ENCODE peak calls at places on chromosomes 16 and 17, in nine cellular contexts. G is AG09319, Q is cardiac fibroblast, X is neural progenitor cell, O is psoas muscle, M is heart left ventricle, E is cardiac muscle cell, L is suprapubic skin, J is lower lobe of right lung. C is an unnamed sample.

GRCh38 chr17:72699566-72699965 is 392.9 kb downstream of the SLC39A11 start:
- DNase-seq in L (no peak), O (no peak), Q (peak), J (no peak), M (no peak), X (no peak), E (no peak), G (no peak), C (no peak)

GRCh38 chr16:53111078-53111776 is 56.4 kb downstream of the CHD9 start:
- DNase-seq in Q (no peak), E (no peak), O (no peak), L (no peak), X (no peak), M (no peak), J (no peak), G (no peak), C (no peak)

GRCh38 chr17:39813631-39814030 is 50.5 kb downstream of the IKZF3 start:
- DNase-seq in G (no peak), X (no peak), L (no peak), Q (no peak), E (no peak), M (no peak), J (no peak), O (peak), C (no peak)

GRCh38 chr17:68497885-68498319 is 14.3 kb upstream of the PRKAR1A start:
- DNase-seq in E (no peak), J (peak), O (no peak), G (no peak), M (no peak), Q (no peak), X (no peak), L (no peak), C (no peak)

GRCh38 chr17:74568116-74568873 is 986 bp upstream of the CD300H start:
- DNase-seq in M (no peak), O (no peak), E (no peak), G (no peak), Q (peak), L (no peak), J (no peak), X (no peak), C (no peak)

GRCh38 chr16:79128706-79129105 is 471.8 kb downstream of the MAF start:
- DNase-seq in J (no peak), E (no peak), G (no peak), O (no peak), X (no peak), L (no peak), M (no peak), Q (no peak), C (no peak)

GRCh38 chr17:73462830-73463229 is 151.0 kb upstream of the CDC42EP4 start:
- DNase-seq in J (no peak), O (no peak), X (no peak), L (no peak), Q (no peak), G (no peak), E (peak), M (no peak), C (no peak)

GRCh38 chr17:37131064-37131463 is 182.3 kb downstream of the AATF start:
- DNase-seq in E (no peak), L (no peak), G (no peak), Q (peak), M (no peak), X (peak), J (no peak), O (no peak), C (no peak)

GRCh38 chr17:79921411-79922160 is 82.3 kb upstream of the CBX4 start:
- DNase-seq in L (no peak), J (no peak), Q (no peak), X (no peak), E (no peak), G (no peak), O (no peak), M (peak), C (no peak)

GRCh38 chr17:81396722-81397313 is 1.6 kb downstream of the BAHCC1 start:
- DNase-seq in J (no peak), M (peak), L (no peak), X (peak), Q (no peak), G (no peak), E (no peak), O (peak), C (peak)

GRCh38 chr17:32862940-32863339 is 14.0 kb downstream of the MYO1D start:
- DNase-seq in G (no peak), Q (no peak), E (no peak), M (no peak), L (no peak), J (no peak), O (no peak), X (no peak), C (no peak)

GRCh38 chr17:17798573-17799255 is 38.1 kb downstream of the SREBF1 start:
- DNase-seq in M (no peak), J (no peak), O (no peak), G (no peak), X (no peak), L (no peak), Q (no peak), E (no peak), C (no peak)

GRCh38 chr17:81651692-81652091 is 4.7 kb downstream of the PDE6G start:
- DNase-seq in E (no peak), M (no peak), J (no peak), L (no peak), O (no peak), X (no peak), G (peak), Q (peak), C (no peak)

GRCh38 chr16:72957303-72958277 is 90.3 kb downstream of the ZFHX3 start:
- DNase-seq in E (no peak), O (no peak), L (no peak), G (no peak), Q (no peak), J (no peak), M (no peak), X (no peak), C (no peak)

GRCh38 chr17:55735784-55736405 is 13.2 kb upstream of the TMEM100 start:
- DNase-seq in M (no peak), E (peak), X (peak), Q (peak), G (no peak), L (no peak), O (no peak), J (no peak), C (no peak)
- TF ChIP-seq CTCF in M (peak), E (peak), X (peak), Q (peak), G (peak), L (peak), O (peak), J (peak), C (peak)

DNA sequence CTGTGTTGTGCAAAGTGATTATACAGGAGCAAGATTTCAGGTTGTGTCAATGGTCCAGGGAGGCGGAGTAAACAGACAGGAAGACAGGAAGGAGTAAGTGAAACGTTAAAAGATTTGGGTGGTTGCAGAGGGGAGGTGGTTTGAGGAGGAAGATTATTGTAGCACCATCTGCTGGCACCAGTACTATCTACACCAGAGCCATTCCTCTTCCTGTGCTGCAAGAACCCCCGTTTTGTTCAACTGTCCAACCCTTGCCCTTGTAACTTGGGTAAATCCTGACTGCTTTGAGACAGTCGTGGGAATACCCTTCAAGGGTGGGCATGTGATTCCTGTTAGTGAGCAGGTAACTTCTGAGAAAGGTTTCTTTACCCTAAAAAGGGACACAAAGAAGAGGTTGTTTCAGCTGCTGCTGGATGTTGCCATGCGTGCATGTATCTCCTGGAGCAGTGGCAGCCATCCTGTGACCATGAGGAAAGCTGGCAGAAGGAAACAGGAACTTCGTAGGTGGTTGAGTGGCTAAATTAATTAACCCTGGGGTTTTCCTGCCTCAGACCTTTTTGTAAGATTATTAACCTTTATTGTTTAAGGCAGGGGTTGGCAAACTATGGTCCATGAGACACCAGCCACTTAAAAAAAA is 124.1 kb downstream of the PRKCA start:
- DNase-seq in L (no peak), G (no peak), E (no peak), Q (peak), J (no peak), O (no peak), X (no peak), M (no peak), C (no peak)
- TF ChIP-seq CTCF in L (no peak), G (no peak), E (peak), Q (peak), J (no peak), O (no peak), X (peak), M (no peak), C (no peak)

GRCh38 chr16:30588651-30589050 is 3.2 kb upstream of the ZNF785 start:
- DNase-seq in M (no peak), G (no peak), X (no peak), Q (no peak), L (no peak), O (no peak), E (no peak), J (no peak), C (no peak)

GRCh38 chr16:30582611-30583340 is 2.7 kb downstream of the ZNF785 start:
- DNase-seq in E (no peak), X (no peak), O (no peak), M (no peak), L (no peak), J (no peak), G (no peak), Q (no peak), C (no peak)

GRCh38 chr16:30581462-30581861 is 4.0 kb downstream of the ZNF785 start:
- DNase-seq in X (no peak), G (no peak), E (no peak), Q (no peak), J (no peak), O (no peak), L (no peak), M (no peak), C (no peak)

GRCh38 chr16:30585022-30585399 is 486 bp downstream of the ZNF785 start:
- DNase-seq in J (peak), E (no peak), M (no peak), Q (peak), X (peak), L (no peak), O (no peak), G (no peak), C (no peak)

GRCh38 chr16:30585400-30586191 is at the start of gene ZNF785:
- DNase-seq in L (peak), G (peak), J (peak), X (peak), M (peak), O (peak), E (peak), Q (peak), C (peak)
- TF ChIP-seq CTCF in L (no peak), G (peak), J (peak), X (peak), M (peak), O (peak), E (peak), Q (no peak), C (no peak)

DNA sequence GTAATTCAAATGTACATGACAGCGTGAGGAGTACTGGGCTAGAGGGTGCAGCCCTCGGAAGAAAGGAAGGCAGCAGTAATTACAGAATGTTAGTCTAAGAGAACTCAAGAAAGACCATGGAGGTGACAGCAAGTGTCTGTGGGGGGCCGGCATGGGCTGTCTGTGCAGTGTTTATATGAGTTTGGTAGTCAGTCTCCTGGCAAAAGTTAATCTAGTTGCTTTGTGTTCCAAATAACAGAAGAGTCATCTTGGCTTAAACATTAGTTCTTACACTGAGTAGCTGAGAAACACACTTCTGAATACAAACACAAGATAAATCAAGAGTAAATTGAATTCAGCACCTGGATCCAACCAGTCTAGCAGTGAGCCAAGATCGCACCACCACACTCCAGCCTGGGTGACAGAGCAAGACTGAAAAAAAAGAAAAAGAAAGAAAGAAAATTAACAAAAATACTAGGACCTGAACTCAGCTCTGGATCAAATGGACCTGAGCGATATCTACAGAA is 189.3 kb upstream of the COX10 start:
- DNase-seq in G (no peak), X (no peak), Q (no peak), L (no peak), M (no peak), O (no peak), E (no peak), J (no peak), C (no peak)
- TF ChIP-seq CTCF in G (no peak), X (no peak), Q (no peak), L (no peak), M (no peak), O (no peak), E (no peak), J (no peak), C (no peak)

GRCh38 chr17:50596191-50597037 is 35.9 kb downstream of the CACNA1G start:
- DNase-seq in G (no peak), E (no peak), O (no peak), L (no peak), J (no peak), X (peak), Q (no peak), M (no peak), C (no peak)
- TF ChIP-seq CTCF in G (no peak), E (peak), O (no peak), L (no peak), J (peak), X (peak), Q (peak), M (no peak), C (no peak)

DNA sequence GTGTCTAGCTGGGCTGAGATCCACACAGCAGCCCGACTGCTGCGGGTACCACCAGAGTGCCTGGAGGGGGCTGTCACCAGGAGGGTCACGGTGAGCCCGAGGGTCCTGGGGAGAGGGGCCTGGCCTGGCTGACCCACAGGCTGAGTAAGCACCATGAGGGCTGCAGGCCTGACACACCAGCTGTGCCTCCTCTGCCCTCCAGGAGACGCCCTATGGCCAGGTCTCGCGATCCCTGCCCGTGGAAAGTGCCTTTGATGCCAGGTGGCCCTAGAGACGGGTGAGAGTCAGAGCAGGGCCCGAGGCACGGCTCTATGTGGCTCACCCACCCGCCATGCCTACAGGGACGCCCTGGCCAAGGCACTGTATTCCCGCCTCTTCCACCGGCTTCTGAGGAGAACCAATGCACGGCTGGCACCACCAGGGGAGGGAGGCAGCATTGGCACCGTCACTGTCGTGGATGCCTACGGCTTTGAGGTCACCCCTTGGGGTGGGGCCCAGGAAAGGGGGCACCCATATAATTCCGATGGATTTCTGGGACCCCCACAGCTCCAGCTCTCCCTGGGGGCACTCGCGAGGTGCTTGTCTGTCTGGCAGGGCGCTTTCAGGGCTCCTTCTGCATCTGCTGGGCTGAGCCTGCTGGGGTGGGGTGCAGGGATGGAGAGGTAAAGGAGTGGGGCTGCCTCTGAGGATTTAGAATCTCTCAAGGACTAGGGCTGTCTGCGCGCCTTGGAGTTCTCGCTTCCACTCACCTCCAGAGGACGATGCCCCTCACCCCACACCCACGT is 7.1 kb downstream of the MYO15B start:
- DNase-seq in E (no peak), M (no peak), X (no peak), O (no peak), J (no peak), L (no peak), G (no peak), Q (no peak), C (no peak)
- TF ChIP-seq CTCF in E (no peak), M (no peak), X (no peak), O (no peak), J (no peak), L (no peak), G (no peak), Q (no peak), C (no peak)

GRCh38 chr16:31458835-31459721 is at the start of gene ARMC5:
- DNase-seq in L (peak), O (peak), M (peak), X (peak), G (peak), Q (peak), E (peak), J (peak), C (peak)

GRCh38 chr16:31460582-31461002 is 1.3 kb downstream of the ARMC5 start:
- DNase-seq in L (no peak), J (no peak), O (peak), G (peak), Q (peak), M (no peak), E (no peak), X (peak), C (no peak)

GRCh38 chr16:31459722-31460581 is 651 bp downstream of the ARMC5 start:
- DNase-seq in J (peak), O (peak), M (peak), G (peak), Q (peak), L (peak), X (peak), E (peak), C (peak)

GRCh38 chr16:31456988-31457360 is 2.3 kb upstream of the ARMC5 start:
- DNase-seq in Q (no peak), O (peak), M (no peak), X (no peak), L (no peak), E (no peak), G (no peak), J (no peak), C (no peak)

DNA sequence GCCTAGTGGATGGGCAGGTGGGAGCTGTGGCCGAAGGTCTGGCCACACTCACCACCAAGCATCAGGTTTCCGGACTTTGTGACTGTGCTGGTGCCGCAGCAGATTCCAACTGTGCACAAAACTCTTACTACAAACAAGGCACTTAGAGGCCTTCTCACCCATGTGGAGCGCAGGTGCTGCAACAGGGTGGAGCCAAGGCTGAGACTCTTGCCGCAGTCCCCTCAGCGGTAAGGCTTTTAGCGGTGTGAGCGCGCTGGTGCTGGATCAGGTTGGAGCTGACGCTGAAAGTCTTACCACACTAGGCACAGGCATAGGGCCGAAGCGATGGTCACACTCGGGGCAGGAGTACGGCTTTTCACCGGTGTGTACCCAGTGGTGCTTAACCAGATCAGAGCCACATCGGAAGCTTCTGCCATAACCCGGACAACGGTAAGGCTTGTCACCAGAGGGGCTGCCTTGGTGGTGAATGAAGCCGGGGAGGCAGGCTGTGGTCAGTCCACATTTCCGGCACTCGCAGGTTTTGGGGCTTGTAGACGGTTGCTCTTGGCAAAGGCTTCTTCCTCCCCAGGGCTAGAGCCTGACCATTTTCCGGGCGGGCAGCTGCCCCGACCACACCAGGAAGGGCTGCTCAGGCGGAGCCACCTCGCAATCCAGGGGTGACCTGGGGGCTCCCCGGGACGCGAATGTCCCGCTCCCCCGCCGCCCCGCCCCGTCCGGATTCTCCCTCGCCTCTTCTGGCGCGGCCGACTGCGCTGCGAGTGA is 1.0 kb upstream of the ARMC5 start:
- DNase-seq in O (peak), Q (peak), L (no peak), G (no peak), E (peak), X (peak), M (peak), J (peak), C (peak)
- TF ChIP-seq CTCF in O (no peak), Q (no peak), L (no peak), G (no peak), E (no peak), X (no peak), M (no peak), J (no peak), C (no peak)

GRCh38 chr16:56413381-56413780 is 12.0 kb downstream of the AMFR start:
- DNase-seq in G (no peak), Q (no peak), M (no peak), E (no peak), J (no peak), L (no peak), O (no peak), X (no peak), C (no peak)
- TF ChIP-seq CTCF in G (no peak), Q (no peak), M (no peak), E (no peak), J (no peak), L (no peak), O (no peak), X (no peak), C (no peak)

DNA sequence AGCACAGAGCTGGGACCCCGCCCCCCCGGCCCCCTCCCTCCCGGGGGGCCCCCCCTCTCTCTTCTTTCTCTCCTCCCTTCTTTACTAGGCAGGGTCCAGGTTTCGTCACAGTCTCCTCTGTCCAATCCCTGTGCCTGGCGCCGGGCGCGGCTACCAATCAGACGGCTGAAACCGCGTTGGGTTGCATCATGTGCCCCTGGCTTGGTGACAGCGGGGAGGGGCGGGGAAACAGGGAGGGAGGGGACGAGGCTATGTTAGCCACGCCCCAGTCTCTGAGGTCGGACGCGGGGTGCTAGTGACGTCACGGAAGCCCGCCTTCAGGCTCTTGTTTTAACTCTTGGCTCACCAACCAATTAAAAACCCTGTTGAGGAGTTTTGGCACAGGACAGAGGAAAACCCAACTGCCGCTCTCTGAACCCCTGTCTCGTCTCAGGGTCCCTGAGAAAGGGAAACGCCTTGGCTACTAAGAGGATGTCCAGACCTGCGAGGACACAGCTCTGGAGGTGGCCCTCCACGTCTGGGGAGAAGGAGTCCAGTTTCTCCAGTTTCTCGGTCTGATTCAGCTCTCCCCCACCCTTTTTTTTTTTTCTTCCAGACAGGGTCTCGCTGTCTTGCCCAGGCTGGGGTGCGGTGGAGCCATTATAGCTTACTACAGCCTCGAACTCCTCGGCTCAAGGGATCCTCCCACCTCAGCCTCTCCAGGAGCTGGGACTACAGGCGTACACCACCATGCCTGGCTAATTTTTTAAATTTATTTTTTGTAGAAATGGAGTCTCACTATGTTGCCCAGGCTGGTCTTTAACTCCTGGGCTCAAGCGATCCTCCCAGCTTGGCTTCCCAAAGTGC is 441 bp upstream of the PLEKHH3 start:
- DNase-seq in J (peak), L (peak), Q (peak), X (peak), O (peak), E (peak), M (peak), G (peak), C (peak)
- TF ChIP-seq CTCF in J (no peak), L (no peak), Q (no peak), X (no peak), O (no peak), E (no peak), M (no peak), G (no peak), C (no peak)

C was measured in activated B cell treated with CpG ODN at 0.5 μM for 24 hours.